ENCODE peak calls at places on chromosomes 3 and 15, in seven cellular contexts. One of them, this sample, is unnamed.

GRCh38 chr3:17894434-17895060 is 152.1 kb upstream of the TBC1D5 start:
- DNase-seq in RWPE1: no peak
- DNase-seq in NT2/D1: peak; percentile 62
- DNase-seq in AML-193: peak; percentile 72
- DNase-seq in cardiac fibroblast: peak; percentile 76
- DNase-seq in GM12865: peak; percentile 55
- DNase-seq in NCI-H1417 treated with DMSO at 0.1 percent for 48 hours: no peak
- DNase-seq in this sample: peak; percentile 25

GRCh38 chr3:122874116-122874515 is 79.2 kb downstream of the SLC49A4 start:
- DNase-seq in RWPE1: no peak
- DNase-seq in NT2/D1: no peak
- DNase-seq in AML-193: no peak
- DNase-seq in cardiac fibroblast: no peak
- DNase-seq in GM12865: no peak
- DNase-seq in NCI-H1417 treated with DMSO at 0.1 percent for 48 hours: no peak
- DNase-seq in this sample: no peak

GRCh38 chr3:124787490-124788195 is 57.4 kb downstream of the UMPS start:
- DNase-seq in RWPE1: no peak
- DNase-seq in NT2/D1: no peak
- DNase-seq in AML-193: no peak
- DNase-seq in cardiac fibroblast: peak; percentile 39
- DNase-seq in GM12865: no peak
- DNase-seq in NCI-H1417 treated with DMSO at 0.1 percent for 48 hours: no peak
- DNase-seq in this sample: no peak

GRCh38 chr3:177343122-177343521 is 145.8 kb upstream of the TBL1XR1 start:
- DNase-seq in RWPE1: no peak
- DNase-seq in NT2/D1: no peak
- DNase-seq in AML-193: no peak
- DNase-seq in cardiac fibroblast: no peak
- DNase-seq in GM12865: no peak
- DNase-seq in NCI-H1417 treated with DMSO at 0.1 percent for 48 hours: no peak
- DNase-seq in this sample: no peak

GRCh38 chr15:90905306-90906180 is 2.4 kb downstream of the MAN2A2 start:
- DNase-seq in RWPE1: no peak
- DNase-seq in NT2/D1: no peak
- DNase-seq in AML-193: no peak
- DNase-seq in cardiac fibroblast: no peak
- DNase-seq in GM12865: no peak
- DNase-seq in NCI-H1417 treated with DMSO at 0.1 percent for 48 hours: no peak
- DNase-seq in this sample: no peak

GRCh38 chr15:43134157-43134637 is 811 bp downstream of the TMEM62 start:
- DNase-seq in RWPE1: peak; percentile 26
- DNase-seq in NT2/D1: no peak
- DNase-seq in AML-193: no peak
- DNase-seq in cardiac fibroblast: no peak
- DNase-seq in GM12865: peak; percentile 23
- DNase-seq in NCI-H1417 treated with DMSO at 0.1 percent for 48 hours: no peak
- DNase-seq in this sample: no peak

GRCh38 chr3:188772886-188773285 is 398.9 kb upstream of the TPRG1 start:
- DNase-seq in RWPE1: no peak
- DNase-seq in NT2/D1: no peak
- DNase-seq in AML-193: no peak
- DNase-seq in cardiac fibroblast: peak; percentile 79
- DNase-seq in GM12865: no peak
- DNase-seq in NCI-H1417 treated with DMSO at 0.1 percent for 48 hours: no peak
- DNase-seq in this sample: no peak

GRCh38 chr3:171339606-171340005 is 120.6 kb downstream of the TNIK start:
- DNase-seq in RWPE1: no peak
- DNase-seq in NT2/D1: no peak
- DNase-seq in AML-193: no peak
- DNase-seq in cardiac fibroblast: no peak
- DNase-seq in GM12865: no peak
- DNase-seq in NCI-H1417 treated with DMSO at 0.1 percent for 48 hours: no peak
- DNase-seq in this sample: no peak

GRCh38 chr3:66885326-66886000 is 112.6 kb upstream of the KBTBD8 start:
- DNase-seq in RWPE1: peak; percentile 4
- DNase-seq in NT2/D1: peak; percentile 66
- DNase-seq in AML-193: no peak
- DNase-seq in cardiac fibroblast: peak; percentile 3
- DNase-seq in GM12865: no peak
- DNase-seq in NCI-H1417 treated with DMSO at 0.1 percent for 48 hours: no peak
- DNase-seq in this sample: no peak

GRCh38 chr3:71132995-71133730 is 450.4 kb downstream of the FOXP1 start:
- DNase-seq in RWPE1: no peak
- DNase-seq in NT2/D1: no peak
- DNase-seq in AML-193: no peak
- DNase-seq in cardiac fibroblast: no peak
- DNase-seq in GM12865: no peak
- DNase-seq in NCI-H1417 treated with DMSO at 0.1 percent for 48 hours: peak; percentile 65
- DNase-seq in this sample: no peak

GRCh38 chr15:73930790-73931281 is 4.6 kb downstream of the LOXL1 start:
- DNase-seq in RWPE1: no peak
- DNase-seq in NT2/D1: no peak
- DNase-seq in AML-193: no peak
- DNase-seq in cardiac fibroblast: peak; percentile 52
- DNase-seq in GM12865: no peak
- DNase-seq in NCI-H1417 treated with DMSO at 0.1 percent for 48 hours: no peak
- DNase-seq in this sample: no peak

GRCh38 chr3:178205750-178206149 is 330.5 kb upstream of the KCNMB2 start:
- DNase-seq in RWPE1: no peak
- DNase-seq in NT2/D1: no peak
- DNase-seq in AML-193: no peak
- DNase-seq in cardiac fibroblast: no peak
- DNase-seq in GM12865: no peak
- DNase-seq in NCI-H1417 treated with DMSO at 0.1 percent for 48 hours: no peak
- DNase-seq in this sample: no peak

GRCh38 chr3:149224736-149225594 is 3.3 kb upstream of the CP start:
- DNase-seq in RWPE1: peak; percentile 70
- DNase-seq in NT2/D1: no peak
- DNase-seq in AML-193: peak; percentile 78
- DNase-seq in cardiac fibroblast: peak; percentile 74
- DNase-seq in GM12865: peak; percentile 90
- DNase-seq in NCI-H1417 treated with DMSO at 0.1 percent for 48 hours: no peak
- DNase-seq in this sample: peak; percentile 35

GRCh38 chr3:12479919-12480425 is 4.3 kb upstream of the TSEN2 start:
- DNase-seq in RWPE1: peak; percentile 57
- DNase-seq in NT2/D1: peak; percentile 50
- DNase-seq in AML-193: peak; percentile 73
- DNase-seq in cardiac fibroblast: peak; percentile 75
- DNase-seq in GM12865: peak; percentile 62
- DNase-seq in NCI-H1417 treated with DMSO at 0.1 percent for 48 hours: no peak
- DNase-seq in this sample: no peak

GRCh38 chr3:48058089-48058488 is 41.9 kb upstream of the MAP4 start:
- DNase-seq in RWPE1: no peak
- DNase-seq in NT2/D1: no peak
- DNase-seq in AML-193: no peak
- DNase-seq in cardiac fibroblast: no peak
- DNase-seq in GM12865: no peak
- DNase-seq in NCI-H1417 treated with DMSO at 0.1 percent for 48 hours: no peak
- DNase-seq in this sample: no peak

GRCh38 chr3:177354461-177354860 is 157.2 kb upstream of the TBL1XR1 start:
- DNase-seq in RWPE1: no peak
- DNase-seq in NT2/D1: no peak
- DNase-seq in AML-193: no peak
- DNase-seq in cardiac fibroblast: no peak
- DNase-seq in GM12865: no peak
- DNase-seq in NCI-H1417 treated with DMSO at 0.1 percent for 48 hours: no peak
- DNase-seq in this sample: no peak

This sample was measured in activated CD4-positive, alpha-beta T cell treated with anti-CD3 and anti-CD28 coated beads, Interleukin-2, amount 50 U/mL, for 48 hours.